ENCODE peak calls at places on chromosomes 2 and 18, in four cellular contexts. I is right lobe of liver, C is progenitor cell of endocrine pancreas, W is fibroblast of mammary gland. M is an unnamed sample.

GRCh38 chr2:46657042-46657504 is 177.7 kb downstream of the TMEM247 start:
- DNase-seq in I (no peak), C (no peak), W (peak), M (no peak)

GRCh38 chr2:66781804-66782203 is 346.9 kb downstream of the MEIS1 start:
- DNase-seq in I (no peak), C (no peak), W (no peak), M (no peak)

GRCh38 chr2:144515694-144516416 is 4.1 kb downstream of the ZEB2 start:
- DNase-seq in I (peak), C (no peak), W (peak), M (no peak)

GRCh38 chr18:79798999-79799370 is 1.2 kb downstream of the KCNG2 start:
- DNase-seq in I (peak), C (no peak), W (no peak), M (peak)

GRCh38 chr18:35770360-35770759 is 188.8 kb downstream of the GALNT1 start:
- DNase-seq in I (no peak), C (no peak), W (peak), M (no peak)

GRCh38 chr2:166364476-166365161 is 11.1 kb downstream of the SCN9A start:
- DNase-seq in I (no peak), C (no peak), W (no peak), M (no peak)

GRCh38 chr2:60735496-60736250 is 20.4 kb upstream of the PAPOLG start:
- DNase-seq in I (no peak), C (no peak), W (no peak), M (no peak)

GRCh38 chr18:63234839-63235238 is 84.7 kb downstream of the BCL2 start:
- DNase-seq in I (no peak), C (no peak), W (no peak), M (no peak)

GRCh38 chr2:142140434-142140845 is 9.6 kb upstream of the LRP1B start:
- DNase-seq in I (no peak), C (no peak), W (peak), M (no peak)

GRCh38 chr2:102185347-102185746 is 1.5 kb upstream of the IL1RL2 start:
- DNase-seq in I (no peak), C (no peak), W (peak), M (no peak)

GRCh38 chr2:38505779-38506178 is 96.9 kb downstream of the HNRNPLL start:
- DNase-seq in I (peak), C (no peak), W (peak), M (no peak)

GRCh38 chr2:240214790-240215675 is 74.6 kb upstream of the OTOS start:
- DNase-seq in I (no peak), C (no peak), W (no peak), M (peak)

GRCh38 chr2:152740743-152741328 is 22.4 kb downstream of the ARL6IP6 start:
- DNase-seq in I (no peak), C (no peak), W (peak), M (no peak)

GRCh38 chr2:46487667-46488333 is 8.4 kb downstream of the TMEM247 start:
- DNase-seq in I (no peak), C (no peak), W (peak), M (no peak)

GRCh38 chr18:26458526-26459232 is 89.7 kb downstream of the KCTD1 start:
- DNase-seq in I (no peak), C (no peak), W (peak), M (no peak)

GRCh38 chr2:134402385-134402784 is 148.5 kb downstream of the MGAT5 start:
- DNase-seq in I (peak), C (no peak), W (peak), M (no peak)

GRCh38 chr2:149606251-149606811 is 18.8 kb upstream of the MMADHC start:
- DNase-seq in I (no peak), C (no peak), W (no peak), M (no peak)

GRCh38 chr2:239975665-239976064 is 49.5 kb downstream of the NDUFA10 start:
- DNase-seq in I (no peak), C (no peak), W (no peak), M (no peak)

GRCh38 chr2:148658807-148659722 is 14.5 kb downstream of the EPC2 start:
- DNase-seq in I (no peak), C (no peak), W (peak), M (no peak)

GRCh38 chr2:10001551-10001950 is 41.8 kb upstream of the KLF11 start:
- DNase-seq in I (no peak), C (no peak), W (no peak), M (no peak)

GRCh38 chr2:109521751-109522374 is 91.9 kb downstream of the SEPTIN10 start:
- DNase-seq in I (peak), C (no peak), W (no peak), M (no peak)
- TF ChIP-seq CTCF in I (no peak), C (no peak), W (no peak), M (no peak)

DNA sequence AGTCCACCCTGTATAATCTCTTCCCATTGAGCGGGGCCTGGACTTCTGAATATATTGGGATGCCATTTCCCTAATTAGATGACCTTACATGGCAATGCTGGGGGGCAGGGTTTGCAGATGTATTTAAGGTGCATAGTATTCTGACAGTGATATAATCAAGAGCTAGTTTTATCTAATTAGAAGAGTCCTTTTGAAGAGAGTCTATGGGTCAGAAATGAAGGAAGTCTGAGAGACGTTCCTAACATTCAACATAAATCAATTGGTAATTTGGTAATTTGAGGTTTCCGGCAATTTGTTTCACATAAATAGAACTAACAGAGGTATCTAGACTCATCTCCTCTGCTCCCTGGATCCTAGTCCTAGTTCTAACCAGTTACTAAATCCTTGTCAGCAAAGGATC is 25.7 kb upstream of the UXS1 start:
- DNase-seq in I (no peak), C (no peak), W (no peak), M (no peak)
- TF ChIP-seq CTCF in I (no peak), C (no peak), W (no peak), M (no peak)

GRCh38 chr2:217058791-217059755 is 199.2 kb upstream of the TNP1 start:
- DNase-seq in I (no peak), C (no peak), W (no peak), M (no peak)
- TF ChIP-seq CTCF in I (peak), C (no peak), W (no peak), M (no peak)

DNA sequence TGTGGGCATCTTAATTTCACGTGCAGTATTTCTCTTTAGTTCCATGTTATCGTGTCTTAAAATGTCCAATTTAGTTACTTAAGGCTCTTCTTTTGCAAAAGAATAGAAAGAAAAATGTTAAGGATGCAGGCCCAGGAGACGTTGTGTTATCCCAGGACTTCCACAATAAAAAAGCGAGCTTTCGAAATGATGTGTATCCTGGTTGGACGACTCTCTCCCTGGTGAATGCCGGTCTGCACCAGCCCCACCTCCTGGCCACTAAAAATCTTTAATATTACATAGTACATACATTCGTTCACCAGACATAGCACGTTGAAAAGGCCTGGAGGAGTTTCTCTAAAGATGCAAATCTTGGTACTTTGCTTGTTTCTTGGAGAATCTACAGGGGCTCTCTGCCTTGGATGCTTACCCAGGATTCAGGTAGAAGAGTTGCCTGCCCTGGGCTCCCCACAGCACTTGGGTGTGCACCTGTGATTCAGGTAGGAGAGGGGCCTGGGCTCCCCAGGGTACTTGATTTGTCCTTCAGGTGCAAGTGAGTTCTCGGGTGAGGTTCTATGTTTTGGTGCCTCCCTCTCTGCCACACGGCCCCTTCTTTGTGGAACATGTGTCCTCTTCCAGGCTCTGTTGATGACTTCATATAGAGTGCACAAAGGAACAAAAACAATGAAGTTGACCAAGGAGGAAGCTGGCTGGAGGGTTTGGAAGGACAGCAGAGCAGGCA is 26.6 kb downstream of the TWIST2 start:
- DNase-seq in I (no peak), C (no peak), W (no peak), M (no peak)
- TF ChIP-seq CTCF in I (no peak), C (no peak), W (peak), M (no peak)

GRCh38 chr18:77067315-77068061 is 65.1 kb downstream of the MBP start:
- DNase-seq in I (no peak), C (no peak), W (peak), M (no peak)
- TF ChIP-seq CTCF in I (no peak), C (no peak), W (no peak), M (no peak)

DNA sequence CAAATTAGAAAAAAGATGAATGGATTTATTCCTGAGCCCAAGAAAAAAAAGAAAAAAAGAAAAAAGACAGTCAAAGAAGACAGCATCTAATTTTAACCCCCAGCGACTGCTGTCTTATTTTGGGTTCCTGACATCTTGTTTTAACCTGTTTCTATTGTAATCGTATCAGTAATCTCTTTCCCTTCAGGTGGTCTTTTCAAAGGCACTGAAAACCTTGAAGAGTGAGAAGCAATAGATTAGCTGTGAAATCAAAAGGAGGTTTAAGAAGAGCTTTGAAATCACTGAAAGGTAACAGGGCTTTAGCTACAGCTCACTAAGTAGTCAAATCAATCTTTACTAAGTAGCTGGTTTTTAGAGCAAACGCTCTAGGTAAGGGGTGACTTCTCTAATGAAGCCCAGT is 5.4 kb upstream of the TANC1 start:
- DNase-seq in I (no peak), C (no peak), W (no peak), M (no peak)
- TF ChIP-seq CTCF in I (no peak), C (no peak), W (no peak), M (no peak)

M was measured in type B pancreatic cell.